ENCODE peak calls at places on chromosomes 12 and 14, in five cellular contexts. V, U, T, O and W are unnamed samples.

GRCh38 chr12:87704374-87704773 is 324.8 kb downstream of the C12orf50 start:
- DNase-seq in V (no peak), U (no peak), T (no peak), O (no peak), W (no peak)

GRCh38 chr14:95490127-95490526 is 26.3 kb downstream of the SYNE3 start:
- DNase-seq in V (no peak), U (no peak), T (no peak), O (no peak), W (no peak)

GRCh38 chr12:3313655-3314305 is 177.2 kb upstream of the PRMT8 start:
- DNase-seq in V (peak), U (peak), T (no peak), O (no peak), W (no peak)

GRCh38 chr14:76811561-76811960 is 1.1 kb downstream of the ANGEL1 start:
- DNase-seq in V (peak), U (no peak), T (no peak), O (no peak), W (no peak)

GRCh38 chr12:981956-982355 is 9.1 kb upstream of the ERC1 start:
- DNase-seq in V (no peak), U (no peak), T (no peak), O (no peak), W (no peak)

GRCh38 chr14:81164167-81164774 is 56.5 kb downstream of the GTF2A1 start:
- DNase-seq in V (peak), U (peak), T (no peak), O (no peak), W (no peak)

GRCh38 chr14:41385787-41386186 is 220.9 kb upstream of the LRFN5 start:
- DNase-seq in V (no peak), U (no peak), T (no peak), O (no peak), W (no peak)

GRCh38 chr12:53048780-53049401 is 974 bp upstream of the TNS2 start:
- DNase-seq in V (no peak), U (peak), T (peak), O (peak), W (no peak)

GRCh38 chr12:116534341-116535121 is 24.6 kb upstream of the MAP1LC3B2 start:
- DNase-seq in V (no peak), U (peak), T (no peak), O (no peak), W (peak)

GRCh38 chr12:94458882-94459772 is 540 bp downstream of the CEP83 start:
- DNase-seq in V (peak), U (no peak), T (no peak), O (no peak), W (no peak)

GRCh38 chr12:65306603-65307501 is 28.4 kb downstream of the MSRB3 start:
- DNase-seq in V (peak), U (peak), T (no peak), O (no peak), W (no peak)

GRCh38 chr14:68843471-68844209 is 50.8 kb upstream of the ZFP36L1 start:
- DNase-seq in V (peak), U (peak), T (peak), O (peak), W (peak)

GRCh38 chr14:69090187-69090789 is 62.6 kb downstream of the DCAF5 start:
- DNase-seq in V (peak), U (no peak), T (no peak), O (peak), W (no peak)

GRCh38 chr12:62737615-62738014 is 197.3 kb downstream of the PPM1H start:
- DNase-seq in V (no peak), U (no peak), T (no peak), O (no peak), W (no peak)

GRCh38 chr12:111156304-111156703 is 212.6 kb downstream of the PHETA1 start:
- DNase-seq in V (no peak), U (no peak), T (no peak), O (no peak), W (no peak)

GRCh38 chr14:64715628-64716412 is 11.6 kb downstream of the PLEKHG3 start:
- DNase-seq in V (peak), U (peak), T (no peak), O (no peak), W (no peak)

GRCh38 chr12:80412343-80412953 is 31.6 kb upstream of the PTPRQ start:
- DNase-seq in V (peak), U (no peak), T (no peak), O (no peak), W (no peak)

GRCh38 chr14:95774265-95775160 is 60.6 kb upstream of the TCL1A start:
- DNase-seq in V (peak), U (peak), T (peak), O (no peak), W (peak)

GRCh38 chr12:25723921-25724491 is 170.9 kb upstream of the LMNTD1 start:
- DNase-seq in V (no peak), U (no peak), T (no peak), O (no peak), W (no peak)

GRCh38 chr12:30818562-30818961 is 63.8 kb upstream of the CAPRIN2 start:
- DNase-seq in V (no peak), U (no peak), T (no peak), O (no peak), W (no peak)

GRCh38 chr12:49624919-49625577 is 1.7 kb downstream of the PRPF40B start:
- DNase-seq in V (no peak), U (no peak), T (no peak), O (no peak), W (peak)

GRCh38 chr14:23537351-23538048 is 14.1 kb downstream of the ZFHX2 start:
- DNase-seq in V (no peak), U (no peak), T (no peak), O (no peak), W (no peak)

GRCh38 chr14:75449703-75450102 is 21.9 kb downstream of the JDP2 start:
- DNase-seq in V (no peak), U (no peak), T (no peak), O (no peak), W (no peak)

GRCh38 chr14:78088941-78089340 is 81.2 kb upstream of the NRXN3 start:
- DNase-seq in V (peak), U (no peak), T (no peak), O (no peak), W (no peak)

GRCh38 chr12:123131291-123131831 is 19.5 kb downstream of the PITPNM2 start:
- DNase-seq in V (no peak), U (no peak), T (no peak), O (no peak), W (no peak)

GRCh38 chr12:51976376-51977160 is 25.1 kb downstream of the ACVR1B start:
- DNase-seq in V (peak), U (no peak), T (no peak), O (no peak), W (no peak)

GRCh38 chr14:95394981-95395737 is 75.5 kb upstream of the CLMN start:
- DNase-seq in V (no peak), U (no peak), T (no peak), O (no peak), W (peak)

GRCh38 chr12:39103552-39104165 is 198.3 kb upstream of the CPNE8 start:
- DNase-seq in V (peak), U (no peak), T (no peak), O (no peak), W (peak)

GRCh38 chr14:94041551-94042346 is 15.6 kb downstream of the OTUB2 start:
- DNase-seq in V (no peak), U (no peak), T (no peak), O (no peak), W (no peak)

GRCh38 chr14:56044196-56044595 is 74.0 kb upstream of the PELI2 start:
- DNase-seq in V (no peak), U (no peak), T (no peak), O (no peak), W (no peak)

GRCh38 chr14:39442293-39442692 is 10.1 kb upstream of the FBXO33 start:
- DNase-seq in V (no peak), U (peak), T (no peak), O (no peak), W (no peak)

GRCh38 chr14:92461891-92462290 is 51.7 kb upstream of the RIN3 start:
- DNase-seq in V (no peak), U (no peak), T (no peak), O (no peak), W (no peak)

GRCh38 chr12:28622416-28622815 is 432.2 kb downstream of the CCDC91 start:
- DNase-seq in V (no peak), U (no peak), T (no peak), O (no peak), W (no peak)

GRCh38 chr14:92475451-92476187 is 38.0 kb upstream of the RIN3 start:
- DNase-seq in V (peak), U (peak), T (peak), O (no peak), W (peak)

DNA sequence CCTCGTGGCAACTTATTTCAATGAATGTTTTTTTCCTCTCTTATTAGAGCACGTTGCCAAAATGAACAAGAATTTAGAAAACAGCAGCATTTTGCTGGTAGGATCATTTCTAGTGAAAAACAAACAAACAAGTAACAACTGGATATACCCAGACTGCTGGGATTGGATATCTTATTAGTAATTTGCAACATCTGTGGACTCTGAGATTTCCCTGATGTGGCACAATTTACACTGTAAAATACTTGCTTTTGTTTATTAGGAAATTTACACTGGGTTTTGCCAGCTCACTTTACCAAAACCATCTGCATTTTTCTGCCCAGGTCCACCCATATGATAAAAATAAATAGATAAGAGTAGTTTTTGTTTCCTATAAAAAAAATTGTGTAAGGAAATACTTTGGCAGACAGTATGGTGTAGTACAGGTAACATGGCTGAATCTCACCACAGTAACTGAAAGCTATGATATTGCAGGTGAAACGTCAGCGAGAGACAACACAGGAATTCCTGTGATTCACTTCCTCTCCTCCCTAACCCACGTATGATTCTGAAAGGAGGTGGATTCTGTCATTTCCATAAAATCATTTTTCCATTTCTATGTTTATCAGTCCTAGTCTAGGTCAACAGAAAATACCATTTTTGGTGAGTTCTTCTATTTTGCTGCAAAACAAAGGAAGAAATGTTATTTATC is 176.2 kb upstream of the NOVA1 start:
- DNase-seq in V (no peak), U (no peak), T (no peak), O (no peak), W (no peak)
- H3K4me3 ChIP-seq in V (no peak), U (no peak), T (no peak), O (no peak), W (no peak)

GRCh38 chr12:13950502-13950901 is 30.9 kb downstream of the GRIN2B start:
- DNase-seq in V (no peak), U (no peak), T (no peak), O (no peak), W (no peak)
- TF ChIP-seq POLR2A in V (no peak), U (no peak), T (no peak), O (no peak), W (no peak)

GRCh38 chr14:102927878-102928411 is 5.5 kb downstream of the AMN start:
- DNase-seq in V (peak), U (no peak), T (no peak), O (no peak), W (no peak)

GRCh38 chr14:102927346-102927877 is 4.9 kb downstream of the AMN start:
- DNase-seq in V (no peak), U (no peak), T (no peak), O (no peak), W (no peak)

GRCh38 chr14:102930138-102930752 is 7.8 kb downstream of the AMN start:
- DNase-seq in V (no peak), U (no peak), T (no peak), O (no peak), W (no peak)

GRCh38 chr14:102929349-102930137 is 7.1 kb downstream of the AMN start:
- DNase-seq in V (no peak), U (no peak), T (no peak), O (no peak), W (no peak)

DNA sequence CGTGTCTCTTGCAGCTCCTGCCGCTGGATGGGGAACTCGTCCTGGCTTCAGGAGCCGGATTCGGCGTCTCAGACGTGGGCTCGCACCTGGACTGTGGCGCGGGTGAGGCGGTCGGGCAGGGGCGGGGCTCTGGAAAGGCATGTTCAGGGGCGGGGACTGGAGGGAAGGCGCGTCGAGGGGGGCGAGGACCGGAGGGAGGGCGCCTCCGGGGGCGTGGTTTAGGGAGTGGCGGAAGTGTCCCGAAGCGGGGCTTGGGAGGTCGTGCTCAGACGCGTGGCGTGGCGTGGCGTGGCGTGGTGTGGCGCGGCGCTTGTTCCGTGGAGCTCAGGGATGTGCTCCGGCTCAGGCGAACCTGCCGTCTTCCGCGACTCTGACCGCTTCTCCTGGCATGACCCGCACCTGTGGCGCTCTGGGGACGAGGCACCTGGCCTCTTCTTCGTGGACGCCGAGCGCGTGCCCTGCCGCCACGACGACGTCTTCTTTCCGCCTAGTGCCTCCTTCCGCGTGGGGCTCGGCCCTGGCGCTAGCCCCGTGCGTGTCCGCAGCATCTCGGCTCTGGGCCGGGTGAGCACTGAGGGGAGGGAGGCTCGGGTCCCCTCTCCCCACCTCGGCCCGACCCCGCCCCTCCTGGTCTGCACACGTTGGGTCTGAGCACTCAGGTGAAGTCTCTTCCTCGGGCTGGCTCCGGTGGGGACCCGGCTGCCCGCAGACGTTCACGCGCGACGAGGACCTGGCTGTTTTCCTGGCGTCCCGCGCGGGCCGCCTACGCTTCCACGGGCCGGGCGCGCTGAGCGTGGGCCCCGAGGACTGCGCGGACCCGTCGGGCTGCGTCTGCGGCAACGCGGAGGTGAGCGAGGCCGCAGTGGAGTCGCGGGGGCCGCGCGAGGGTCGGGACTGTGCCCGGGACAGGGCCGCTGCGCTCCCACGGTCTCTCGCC is 6.2 kb downstream of the AMN start:
- DNase-seq in V (peak), U (peak), T (peak), O (no peak), W (peak)
- H3K4me3 ChIP-seq in V (peak), U (peak), T (peak), O (peak), W (peak)

DNA sequence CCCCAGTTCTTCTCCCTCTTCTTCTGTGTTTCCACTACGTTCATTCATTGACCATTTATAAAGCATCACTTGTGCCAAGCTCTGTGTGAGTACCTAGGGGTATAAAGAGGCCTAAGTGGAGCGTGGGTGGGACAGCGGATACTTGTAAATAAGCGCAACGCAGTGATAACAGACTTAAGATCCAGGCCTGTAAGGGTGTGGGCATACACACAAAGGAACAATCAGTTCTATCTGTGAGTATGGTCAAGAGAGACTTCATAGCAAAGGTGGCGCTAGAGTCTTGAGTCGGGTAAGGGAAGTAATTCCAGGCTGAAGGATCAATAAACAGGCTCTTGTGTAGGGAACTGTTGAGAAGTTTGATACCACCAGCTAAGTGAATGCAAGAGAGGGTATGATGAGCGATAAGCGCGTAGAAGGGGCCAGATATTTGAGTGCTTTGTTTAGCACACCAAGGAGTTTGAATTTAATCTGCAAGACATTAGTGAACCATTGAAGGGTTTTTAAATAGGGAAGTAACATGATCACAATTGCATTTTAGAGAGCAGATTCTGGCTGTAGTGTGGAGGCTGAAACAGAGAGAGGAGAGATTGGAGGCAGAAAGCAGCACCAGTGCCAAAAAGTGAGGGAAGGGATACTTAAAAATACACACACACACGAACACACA is 1.0 kb upstream of the GXYLT1 start:
- DNase-seq in V (peak), U (no peak), T (no peak), O (no peak), W (no peak)
- TF ChIP-seq POLR2A in V (no peak), U (no peak), T (no peak), O (no peak), W (no peak)